ENCODE peak calls at places on chromosomes 7 and 10, in nine cellular contexts. Q is A673, K is HFF-Myc, I is GM20000, G is fibroblast of lung, Y is right lobe of liver, D is BE2C, T is PC-3, M is cardiac muscle cell. W is an unnamed sample.

GRCh38 chr7:154627571-154628290 is 375.2 kb downstream of the PAXIP1 start:
- DNase-seq in Q (no peak), K (no peak), I (no peak), G (no peak), Y (no peak), D (peak; percentile 66), T (no peak), M (no peak), W (no peak)

GRCh38 chr7:19749658-19750057 is 23.8 kb downstream of the TMEM196 start:
- DNase-seq in Q (no peak), K (no peak), I (no peak), G (peak; percentile 4), Y (no peak), D (no peak), T (peak; percentile 59), M (no peak), W (no peak)

GRCh38 chr10:132399117-132400035 is 2.4 kb downstream of the PWWP2B start:
- DNase-seq in Q (no peak), K (no peak), I (no peak), G (no peak), Y (peak; percentile 43), D (no peak), T (no peak), M (no peak), W (no peak)

GRCh38 chr10:123301077-123301875 is 147.1 kb downstream of the BUB3 start:
- DNase-seq in Q (no peak), K (no peak), I (no peak), G (peak; percentile 19), Y (no peak), D (peak; percentile 83), T (peak; percentile 60), M (no peak), W (no peak)

GRCh38 chr7:96320437-96320836 is 1.5 kb downstream of the SLC25A13 start:
- DNase-seq in Q (no peak), K (no peak), I (peak; percentile 46), G (no peak), Y (no peak), D (no peak), T (no peak), M (peak; percentile 8), W (peak; percentile 37)

GRCh38 chr10:13016413-13016812 is 14.9 kb upstream of the CCDC3 start:
- DNase-seq in Q (no peak), K (no peak), I (no peak), G (no peak), Y (no peak), D (no peak), T (no peak), M (no peak), W (no peak)

GRCh38 chr10:1522237-1522636 is 215.1 kb downstream of the ADARB2 start:
- DNase-seq in Q (no peak), K (no peak), I (no peak), G (no peak), Y (no peak), D (no peak), T (no peak), M (no peak), W (no peak)

GRCh38 chr7:43294080-43294630 is 181.7 kb downstream of the HECW1 start:
- DNase-seq in Q (peak; percentile 52), K (peak; percentile 59), I (no peak), G (peak; percentile 91), Y (no peak), D (no peak), T (peak; percentile 84), M (no peak), W (no peak)

GRCh38 chr10:16700331-16700730 is 116.9 kb downstream of the RSU1 start:
- DNase-seq in Q (no peak), K (no peak), I (no peak), G (no peak), Y (no peak), D (no peak), T (no peak), M (no peak), W (no peak)

GRCh38 chr10:89805599-89806013 is 104.2 kb downstream of the KIF20B start:
- DNase-seq in Q (no peak), K (no peak), I (peak; percentile 44), G (no peak), Y (no peak), D (no peak), T (no peak), M (no peak), W (peak; percentile 91)

GRCh38 chr7:134712196-134712595 is 65.5 kb downstream of the BPGM start:
- DNase-seq in Q (no peak), K (no peak), I (no peak), G (no peak), Y (no peak), D (no peak), T (no peak), M (no peak), W (no peak)

GRCh38 chr10:66513504-66513903 is 412.3 kb upstream of the LRRTM3 start:
- DNase-seq in Q (no peak), K (no peak), I (no peak), G (no peak), Y (no peak), D (no peak), T (no peak), M (no peak), W (no peak)

GRCh38 chr7:92698237-92698841 is 108.1 kb upstream of the FAM133B start:
- DNase-seq in Q (peak; percentile 48), K (peak; percentile 92), I (no peak), G (peak; percentile 87), Y (no peak), D (peak; percentile 67), T (no peak), M (no peak), W (no peak)

GRCh38 chr10:109740436-109740835 is 182.9 kb downstream of the XPNPEP1 start:
- DNase-seq in Q (no peak), K (no peak), I (no peak), G (peak; percentile 72), Y (no peak), D (no peak), T (no peak), M (no peak), W (no peak)

GRCh38 chr7:131196808-131197207 is 130.9 kb upstream of the MKLN1 start:
- DNase-seq in Q (peak; percentile 46), K (no peak), I (no peak), G (peak; percentile 44), Y (no peak), D (no peak), T (no peak), M (peak; percentile 78), W (no peak)

GRCh38 chr10:47031251-47031952 is 120.2 kb downstream of the PTPN20 start:
- DNase-seq in Q (peak; percentile 36), K (no peak), I (no peak), G (no peak), Y (peak; percentile 32), D (peak; percentile 49), T (no peak), M (no peak), W (no peak)

GRCh38 chr10:47023237-47024045 is 112.2 kb downstream of the PTPN20 start:
- DNase-seq in Q (no peak), K (no peak), I (no peak), G (no peak), Y (peak; percentile 30), D (peak; percentile 39), T (no peak), M (no peak), W (no peak)

GRCh38 chr7:107692501-107692900 is 31.9 kb downstream of the SLC26A4 start:
- DNase-seq in Q (no peak), K (no peak), I (no peak), G (peak; percentile 37), Y (no peak), D (no peak), T (no peak), M (no peak), W (no peak)

DNA sequence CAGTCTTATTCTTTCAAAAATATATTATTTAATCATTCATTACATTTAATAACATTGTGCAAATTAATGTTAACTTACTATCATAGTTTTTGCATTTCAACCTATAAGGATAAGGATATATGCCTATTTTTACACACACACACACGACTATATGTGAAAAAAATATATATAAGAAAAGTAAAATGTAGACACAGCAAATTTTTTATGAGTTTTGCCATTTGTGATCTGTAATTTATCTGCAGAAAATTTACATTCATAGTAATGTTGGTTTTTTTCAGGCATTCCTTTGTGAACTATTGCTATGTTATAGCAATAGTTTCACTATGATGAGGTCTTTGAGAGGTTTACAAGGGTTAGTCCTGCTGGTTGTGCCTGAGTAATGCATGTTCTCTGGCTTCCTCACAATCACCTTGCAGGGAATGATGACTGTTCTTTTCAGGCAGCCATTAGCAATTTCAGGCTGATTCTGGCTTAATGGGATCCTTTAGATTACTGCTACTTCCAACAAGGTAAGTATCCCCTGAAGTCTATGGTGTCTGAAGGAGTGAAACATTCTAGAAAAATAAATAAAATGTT is 183.7 kb upstream of the CDK1 start:
- DNase-seq in Q (peak; percentile 9), K (no peak), I (no peak), G (no peak), Y (no peak), D (no peak), T (peak; percentile 73), M (no peak), W (no peak)
- TF ChIP-seq CTCF in Q (no peak), K (no peak), I (no peak), G (no peak), Y (no peak), D (peak; percentile 11), T (peak; percentile 43), M (no peak), W (no peak)

DNA sequence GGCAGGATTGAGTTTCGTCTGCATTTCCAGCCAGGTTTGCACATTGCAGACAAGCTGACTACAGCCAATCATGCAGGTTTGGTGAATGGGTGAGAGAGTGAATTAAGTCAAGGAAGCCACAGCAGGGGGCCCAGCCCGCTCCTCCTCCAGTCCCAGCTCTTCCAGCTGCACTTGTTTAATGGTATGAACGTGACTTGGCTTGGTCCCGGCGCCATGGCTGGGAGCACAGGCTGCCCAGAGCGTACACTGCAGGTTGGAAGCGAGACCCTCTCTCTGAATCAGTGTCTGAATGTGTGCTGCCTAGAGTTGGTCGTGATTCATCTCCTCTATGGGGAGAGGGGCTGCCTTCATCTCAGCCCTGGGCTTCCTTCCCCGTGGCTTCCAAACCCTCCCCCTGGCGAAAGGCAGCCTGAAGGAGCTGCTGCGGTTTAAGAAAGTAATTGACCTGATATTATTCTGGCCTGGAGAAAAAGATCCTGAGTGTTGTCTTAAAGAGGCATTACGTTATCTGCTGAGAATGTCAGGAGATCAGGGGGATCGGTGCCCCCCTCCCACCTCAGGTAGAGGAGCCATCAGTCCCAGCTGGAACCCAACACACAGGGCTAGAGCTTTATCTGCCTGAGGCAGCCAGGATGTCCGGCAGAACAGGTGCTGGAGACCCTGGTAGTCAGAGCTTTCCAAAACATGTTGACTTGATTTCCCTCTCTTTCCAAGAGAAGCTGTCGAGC is 132.1 kb downstream of the COL26A1 start:
- DNase-seq in Q (peak; percentile 59), K (no peak), I (no peak), G (no peak), Y (no peak), D (no peak), T (no peak), M (no peak), W (no peak)
- TF ChIP-seq CTCF in Q (no peak), K (no peak), I (no peak), G (no peak), Y (no peak), D (no peak), T (no peak), M (no peak), W (no peak)

GRCh38 chr7:1325646-1326510 is 93.2 kb downstream of the UNCX start:
- DNase-seq in Q (no peak), K (no peak), I (no peak), G (no peak), Y (no peak), D (no peak), T (no peak), M (no peak), W (no peak)
- TF ChIP-seq CTCF in Q (no peak), K (no peak), I (no peak), G (no peak), Y (no peak), D (no peak), T (no peak), M (no peak), W (no peak)

GRCh38 chr7:23020742-23021401 is 6.9 kb upstream of the HYCC1 start:
- DNase-seq in Q (no peak), K (peak; percentile 63), I (no peak), G (peak; percentile 98), Y (no peak), D (no peak), T (peak; percentile 87), M (no peak), W (peak; percentile 36)
- TF ChIP-seq CTCF in Q (no peak), K (no peak), I (no peak), G (no peak), Y (no peak), D (no peak), T (no peak), M (no peak), W (no peak)

W was measured in activated CD8-positive, alpha-beta T cell treated with anti-CD3 and anti-CD28 coated beads for 36 hours.